ENCODE peak calls at places on chromosomes 3 and 15, in seven cellular contexts. A is astrocyte, Q is pancreas, R is OCI-LY7, L is HL-60, M is SJSA1, C is fibroblast of lung. D is an unnamed sample.

GRCh38 chr3:38640661-38641441 is 8.6 kb downstream of the SCN5A start:
- DNase-seq in A (no peak), Q (no peak), R (no peak), L (no peak), M (no peak), C (no peak), D (no peak)

GRCh38 chr3:31275038-31275562 is 257.6 kb upstream of the STT3B start:
- DNase-seq in A (peak; percentile 85), Q (peak; percentile 24), R (no peak), L (no peak), M (peak; percentile 44), C (peak; percentile 86), D (no peak)

GRCh38 chr15:73965730-73966103 is 26.4 kb downstream of the STOML1 start:
- DNase-seq in A (peak; percentile 61), Q (no peak), R (peak; percentile 56), L (no peak), M (no peak), C (peak; percentile 66), D (no peak)

GRCh38 chr3:120753831-120754230 is 11.3 kb downstream of the GTF2E1 start:
- DNase-seq in A (no peak), Q (no peak), R (no peak), L (peak; percentile 8), M (no peak), C (no peak), D (no peak)

GRCh38 chr3:141316851-141317250 is 51.5 kb upstream of the ZBTB38 start:
- DNase-seq in A (no peak), Q (no peak), R (no peak), L (no peak), M (no peak), C (no peak), D (no peak)

GRCh38 chr3:134820994-134821393 is 25.9 kb downstream of the EPHB1 start:
- DNase-seq in A (no peak), Q (no peak), R (no peak), L (no peak), M (no peak), C (no peak), D (no peak)

GRCh38 chr3:53196575-53197407 is 35.8 kb downstream of the PRKCD start:
- DNase-seq in A (peak; percentile 39), Q (no peak), R (peak; percentile 93), L (peak; percentile 86), M (no peak), C (peak; percentile 62), D (no peak)

GRCh38 chr15:52652984-52653383 is 26.2 kb downstream of the ATOSA start:
- DNase-seq in A (peak; percentile 91), Q (no peak), R (no peak), L (no peak), M (peak; percentile 76), C (peak; percentile 91), D (no peak)

GRCh38 chr3:192038726-192039125 is 577.8 kb downstream of the PYDC2 start:
- DNase-seq in A (peak; percentile 56), Q (no peak), R (peak; percentile 17), L (no peak), M (no peak), C (peak; percentile 70), D (no peak)

GRCh38 chr3:52770581-52771333 is at the start of gene NEK4:
- DNase-seq in A (peak; percentile 66), Q (peak; percentile 93), R (peak; percentile 97), L (peak; percentile 76), M (peak; percentile 75), C (peak; percentile 82), D (peak; percentile 84)

GRCh38 chr15:38266247-38266996 is 13.8 kb downstream of the SPRED1 start:
- DNase-seq in A (peak; percentile 65), Q (no peak), R (no peak), L (no peak), M (no peak), C (peak; percentile 71), D (no peak)

GRCh38 chr3:150547045-150547753 is 612 bp downstream of the EIF2A start:
- DNase-seq in A (peak; percentile 77), Q (no peak), R (no peak), L (peak; percentile 35), M (no peak), C (peak; percentile 81), D (no peak)

GRCh38 chr15:88788036-88788435 is 15.2 kb upstream of the ACAN start:
- DNase-seq in A (no peak), Q (no peak), R (no peak), L (no peak), M (no peak), C (no peak), D (no peak)

GRCh38 chr3:28745436-28745835 is 396.8 kb upstream of the AZI2 start:
- DNase-seq in A (peak; percentile 21), Q (no peak), R (no peak), L (no peak), M (no peak), C (peak; percentile 34), D (no peak)

GRCh38 chr3:24793896-24794295 is 299.2 kb upstream of the THRB start:
- DNase-seq in A (no peak), Q (no peak), R (no peak), L (no peak), M (no peak), C (no peak), D (no peak)

GRCh38 chr3:42535981-42536784 is 33.7 kb downstream of the VIPR1 start:
- DNase-seq in A (no peak), Q (no peak), R (peak; percentile 53), L (no peak), M (no peak), C (no peak), D (peak; percentile 21)

GRCh38 chr3:13543251-13543650 is 5.7 kb upstream of the FBLN2 start:
- DNase-seq in A (peak; percentile 90), Q (no peak), R (no peak), L (no peak), M (peak; percentile 54), C (peak; percentile 94), D (no peak)

GRCh38 chr3:58051196-58051595 is 43.0 kb downstream of the FLNB start:
- DNase-seq in A (peak; percentile 92), Q (no peak), R (no peak), L (peak; percentile 56), M (peak; percentile 76), C (peak; percentile 94), D (no peak)

GRCh38 chr15:39948817-39949216 is 14.9 kb downstream of the EIF2AK4 start:
- DNase-seq in A (no peak), Q (no peak), R (no peak), L (no peak), M (no peak), C (no peak), D (no peak)

GRCh38 chr15:67820147-67820991 is 4.9 kb upstream of the SKOR1 start:
- DNase-seq in A (no peak), Q (no peak), R (no peak), L (no peak), M (no peak), C (no peak), D (no peak)

GRCh38 chr15:77656294-77656693 is 23.6 kb upstream of the LINGO1 start:
- DNase-seq in A (no peak), Q (no peak), R (no peak), L (no peak), M (no peak), C (no peak), D (no peak)

GRCh38 chr15:77659350-77660321 is 26.9 kb upstream of the LINGO1 start:
- DNase-seq in A (peak; percentile 23), Q (peak; percentile 74), R (peak; percentile 71), L (peak; percentile 8), M (peak; percentile 26), C (peak; percentile 31), D (no peak)

GRCh38 chr15:77653832-77654480 is 21.2 kb upstream of the LINGO1 start:
- DNase-seq in A (no peak), Q (no peak), R (no peak), L (no peak), M (no peak), C (no peak), D (no peak)

GRCh38 chr15:77654975-77655374 is 22.3 kb upstream of the LINGO1 start:
- DNase-seq in A (no peak), Q (no peak), R (peak; percentile 10), L (peak; percentile 8), M (no peak), C (no peak), D (no peak)

DNA sequence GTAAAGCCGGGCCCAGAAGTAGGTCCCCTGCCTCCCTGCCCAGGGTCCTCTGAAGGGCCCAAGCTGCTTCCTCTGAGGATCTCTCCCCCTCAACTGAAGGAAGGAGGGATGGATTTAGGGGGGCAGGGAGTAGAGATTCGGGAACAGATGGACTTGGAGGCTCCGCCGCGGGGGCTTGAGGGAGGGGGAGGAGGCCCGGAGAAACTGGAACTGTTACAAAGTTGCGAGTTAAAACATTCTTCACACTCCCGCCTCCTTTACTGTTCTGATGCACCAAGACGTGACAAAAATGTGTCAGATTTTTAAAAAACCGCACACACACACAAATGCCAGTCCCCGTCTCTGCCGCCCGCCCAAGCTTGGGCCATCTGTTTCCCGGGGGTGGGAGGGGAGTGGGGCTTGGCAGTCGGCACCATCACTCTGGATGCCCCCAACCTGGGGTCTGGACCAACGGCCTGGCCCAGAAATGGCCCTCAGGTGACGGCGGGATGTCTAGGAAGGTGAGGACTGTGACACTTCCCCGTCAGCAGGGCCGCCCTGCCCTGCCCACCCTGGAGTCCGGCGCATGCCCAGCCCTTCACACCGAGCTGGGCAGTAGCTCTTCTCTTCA is 25.0 kb upstream of the LINGO1 start:
- DNase-seq in A (no peak), Q (no peak), R (no peak), L (no peak), M (no peak), C (no peak), D (no peak)
- H3K27ac ChIP-seq in A (no peak overlapping the region), Q (no peak overlapping the region), R (no peak overlapping the region), L (no peak overlapping the region), M (no peak overlapping the region), C (no peak overlapping the region), D (no peak overlapping the region)

GRCh38 chr15:51030649-51031316 is 63.9 kb downstream of the TNFAIP8L3 start:
- DNase-seq in A (peak; percentile 83), Q (peak; percentile 53), R (no peak), L (no peak), M (peak; percentile 51), C (peak; percentile 85), D (no peak)
- H3K27ac ChIP-seq in A (peak overlapping the region; percentile 59), Q (no peak overlapping the region), R (no peak overlapping the region), L (no peak overlapping the region), M (peak overlapping the region; percentile 56), C (peak overlapping the region; percentile 74), D (no peak overlapping the region)

DNA sequence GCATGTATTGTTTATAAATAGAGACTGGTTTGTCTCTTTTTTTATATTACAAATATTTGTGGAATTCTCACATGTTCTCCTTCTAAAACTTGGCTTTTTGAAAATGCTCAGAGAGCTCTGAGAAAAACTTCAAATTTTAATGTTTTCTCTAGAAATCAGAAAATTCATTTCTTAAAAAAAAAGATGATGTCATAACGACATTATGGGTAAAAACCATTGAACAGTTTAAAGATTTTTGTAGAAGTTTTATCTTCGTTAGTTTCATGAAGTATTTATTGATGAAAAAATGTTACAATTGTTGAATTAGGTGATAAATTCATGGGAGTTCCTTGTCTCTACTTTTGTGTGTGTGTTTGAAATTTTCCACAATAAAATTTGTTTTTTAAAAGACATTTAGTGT is 81.3 kb downstream of the SATB1 start:
- DNase-seq in A (no peak), Q (no peak), R (no peak), L (no peak), M (no peak), C (no peak), D (no peak)
- H3K27ac ChIP-seq in A (no peak overlapping the region), Q (no peak overlapping the region), R (no peak overlapping the region), L (no peak overlapping the region), M (no peak overlapping the region), C (no peak overlapping the region), D (no peak overlapping the region)

GRCh38 chr3:118772036-118773030 is 262.3 kb downstream of the IGSF11 start:
- DNase-seq in A (peak; percentile 8), Q (peak; percentile 13), R (no peak), L (peak; percentile 54), M (no peak), C (peak; percentile 25), D (no peak)
- H3K27ac ChIP-seq in A (no peak overlapping the region), Q (peak overlapping the region; percentile 17), R (no peak overlapping the region), L (peak overlapping the region; percentile 33), M (no peak overlapping the region), C (no peak overlapping the region), D (no peak overlapping the region)